ENCODE peak calls at places on chromosome 2, in eight cellular contexts. S, M, N, L, Z, T, P and R are unnamed samples. For H3K4me1, the result is how much of the 10 kb centered on the place peaks cover.

GRCh38 chr2:118061135-118061955 is 26.9 kb upstream of the INSIG2 start:
- DNase-seq in S (no peak), M (no peak), N (peak), L (no peak), Z (peak), T (no peak), P (no peak), R (no peak)

GRCh38 chr2:131543385-131543891 is 15.8 kb downstream of the CCDC74A start:
- DNase-seq in S (peak), M (no peak), N (no peak), L (no peak), Z (no peak), T (no peak), P (peak), R (no peak)

GRCh38 chr2:10659898-10660568 is 29.7 kb downstream of the NOL10 start:
- DNase-seq in S (peak), M (peak), N (peak), L (peak), Z (peak), T (no peak), P (no peak), R (peak)

GRCh38 chr2:16125614-16126125 is 185.3 kb downstream of the MYCN start:
- DNase-seq in S (no peak), M (peak), N (no peak), L (peak), Z (no peak), T (no peak), P (peak), R (no peak)

GRCh38 chr2:222714361-222715256 is 43.2 kb downstream of the MOGAT1 start:
- DNase-seq in S (no peak), M (no peak), N (no peak), L (no peak), Z (no peak), T (no peak), P (no peak), R (peak)

GRCh38 chr2:75064691-75065396 is 106.4 kb downstream of the POLE4 start:
- DNase-seq in S (peak), M (peak), N (peak), L (peak), Z (peak), T (no peak), P (peak), R (peak)

GRCh38 chr2:229160180-229160579 is 110.9 kb downstream of the PID1 start:
- DNase-seq in S (no peak), M (peak), N (no peak), L (no peak), Z (no peak), T (no peak), P (no peak), R (peak)

GRCh38 chr2:26017464-26018183 is 16.3 kb upstream of the RAB10 start:
- DNase-seq in S (no peak), M (no peak), N (no peak), L (no peak), Z (no peak), T (no peak), P (no peak), R (no peak)

GRCh38 chr2:157359628-157360027 is 34.0 kb upstream of the ERMN start:
- DNase-seq in S (no peak), M (no peak), N (no peak), L (no peak), Z (no peak), T (no peak), P (no peak), R (no peak)

GRCh38 chr2:147045113-147045512 is 799.7 kb upstream of the ACVR2A start:
- DNase-seq in S (peak), M (peak), N (peak), L (peak), Z (no peak), T (no peak), P (no peak), R (peak)

GRCh38 chr2:152762202-152762601 is 43.8 kb downstream of the ARL6IP6 start:
- DNase-seq in S (no peak), M (no peak), N (peak), L (no peak), Z (no peak), T (no peak), P (no peak), R (no peak)

GRCh38 chr2:47169784-47170183 is 14.7 kb upstream of the STPG4 start:
- DNase-seq in S (no peak), M (no peak), N (no peak), L (no peak), Z (no peak), T (no peak), P (no peak), R (no peak)

GRCh38 chr2:98917031-98917459 is 19.0 kb downstream of the CRACDL start:
- DNase-seq in S (no peak), M (no peak), N (peak), L (no peak), Z (peak), T (no peak), P (no peak), R (no peak)

GRCh38 chr2:105144128-105144940 is 97.2 kb upstream of the GPR45 start:
- DNase-seq in S (no peak), M (no peak), N (no peak), L (no peak), Z (no peak), T (no peak), P (peak), R (no peak)
- H3K4me3 ChIP-seq in S (no peak), M (peak), N (peak), L (peak), Z (peak), T (peak), P (peak), R (no peak)

DNA sequence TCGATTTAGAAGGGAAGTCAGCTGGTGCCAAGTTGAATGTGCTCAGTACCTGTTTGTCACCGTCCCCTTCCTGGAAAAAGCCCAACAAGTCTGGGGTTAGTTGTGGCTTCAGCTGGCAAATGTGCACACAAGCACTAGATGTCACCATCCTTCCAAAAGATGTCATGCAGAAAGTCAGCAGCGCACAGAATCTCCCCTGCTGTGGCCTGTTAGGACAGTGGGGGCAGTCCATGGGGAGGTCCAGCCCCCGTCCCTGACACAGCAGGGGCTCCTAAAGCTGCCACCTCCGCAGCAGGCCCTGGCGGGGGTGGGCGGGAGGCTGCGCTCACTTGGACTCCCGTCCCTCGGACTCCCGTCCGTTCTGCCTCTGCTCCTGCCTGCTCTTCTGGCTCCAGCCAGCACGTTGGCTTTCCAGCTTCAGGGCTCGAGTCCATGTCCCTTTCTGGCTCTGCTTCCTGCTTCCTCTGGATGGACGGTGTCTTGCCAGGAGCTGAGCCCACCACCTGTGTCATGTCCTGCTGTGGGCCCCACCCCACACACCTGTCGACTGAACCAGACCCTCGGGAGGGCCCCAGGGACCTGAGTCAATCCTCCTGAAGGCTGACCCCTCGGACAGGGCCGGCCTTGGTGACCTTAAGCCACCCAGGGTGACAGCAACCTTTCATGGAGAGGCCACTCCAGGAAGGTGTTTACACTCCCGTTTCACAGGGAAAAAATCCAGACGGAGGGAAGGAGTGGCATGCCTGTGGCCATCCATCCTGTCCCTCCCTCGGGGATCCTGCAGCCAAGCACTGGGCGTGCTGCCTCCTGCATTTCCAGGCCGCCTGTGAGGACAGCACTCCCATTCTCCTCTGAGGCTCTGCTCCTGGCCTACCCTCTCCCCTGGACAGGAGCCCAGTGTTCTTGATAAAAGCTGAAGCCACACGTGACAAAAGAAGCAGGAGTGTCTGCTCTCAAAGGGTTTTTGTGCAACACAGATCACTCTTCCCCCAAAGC is 8.5 kb downstream of the RAB17 start:
- DNase-seq in S (no peak), M (peak), N (peak), L (no peak), Z (no peak), T (no peak), P (peak), R (peak)
- TF ChIP-seq POLR2A in S (no peak), M (no peak), N (no peak), L (no peak), Z (no peak), T (no peak), P (no peak), R (no peak)

DNA sequence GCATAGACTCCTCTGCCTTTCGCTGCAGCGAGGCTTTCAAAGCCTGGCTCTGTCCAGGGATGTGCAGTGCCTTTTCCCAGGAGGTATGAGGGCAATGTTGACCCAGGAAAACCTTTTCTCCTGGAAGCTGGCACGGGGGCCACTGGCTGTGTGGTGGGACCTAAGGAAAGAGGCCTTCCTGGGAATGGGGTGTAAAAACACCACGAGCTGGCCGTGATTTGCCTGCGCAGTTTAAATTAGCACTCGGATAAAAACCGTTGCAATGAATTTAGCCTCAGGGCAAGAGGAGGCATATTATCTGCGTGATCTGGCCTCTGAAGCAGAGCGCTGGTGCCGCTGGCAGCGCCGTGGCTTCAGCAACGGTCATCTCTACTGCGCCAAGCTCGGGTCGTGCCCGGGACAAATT is 3.0 kb downstream of the OSR1 start:
- DNase-seq in S (no peak), M (no peak), N (peak), L (no peak), Z (no peak), T (no peak), P (peak), R (no peak)
- H3K4me1 ChIP-seq in S (under half), M (under half), N (under half), L (under half), Z (under half), T (under half), P (under half), R (under half)

GRCh38 chr2:240369725-240370585 is 65.5 kb upstream of the GPC1 start:
- DNase-seq in S (no peak), M (peak), N (peak), L (no peak), Z (peak), T (no peak), P (peak), R (peak)

GRCh38 chr2:240366901-240367300 is 68.6 kb upstream of the GPC1 start:
- DNase-seq in S (no peak), M (no peak), N (no peak), L (no peak), Z (no peak), T (no peak), P (no peak), R (no peak)

GRCh38 chr2:240371461-240372000 is 63.9 kb upstream of the GPC1 start:
- DNase-seq in S (no peak), M (no peak), N (no peak), L (no peak), Z (no peak), T (no peak), P (peak), R (no peak)

GRCh38 chr2:240367721-240368120 is 67.7 kb upstream of the GPC1 start:
- DNase-seq in S (no peak), M (no peak), N (no peak), L (no peak), Z (no peak), T (no peak), P (peak), R (no peak)

DNA sequence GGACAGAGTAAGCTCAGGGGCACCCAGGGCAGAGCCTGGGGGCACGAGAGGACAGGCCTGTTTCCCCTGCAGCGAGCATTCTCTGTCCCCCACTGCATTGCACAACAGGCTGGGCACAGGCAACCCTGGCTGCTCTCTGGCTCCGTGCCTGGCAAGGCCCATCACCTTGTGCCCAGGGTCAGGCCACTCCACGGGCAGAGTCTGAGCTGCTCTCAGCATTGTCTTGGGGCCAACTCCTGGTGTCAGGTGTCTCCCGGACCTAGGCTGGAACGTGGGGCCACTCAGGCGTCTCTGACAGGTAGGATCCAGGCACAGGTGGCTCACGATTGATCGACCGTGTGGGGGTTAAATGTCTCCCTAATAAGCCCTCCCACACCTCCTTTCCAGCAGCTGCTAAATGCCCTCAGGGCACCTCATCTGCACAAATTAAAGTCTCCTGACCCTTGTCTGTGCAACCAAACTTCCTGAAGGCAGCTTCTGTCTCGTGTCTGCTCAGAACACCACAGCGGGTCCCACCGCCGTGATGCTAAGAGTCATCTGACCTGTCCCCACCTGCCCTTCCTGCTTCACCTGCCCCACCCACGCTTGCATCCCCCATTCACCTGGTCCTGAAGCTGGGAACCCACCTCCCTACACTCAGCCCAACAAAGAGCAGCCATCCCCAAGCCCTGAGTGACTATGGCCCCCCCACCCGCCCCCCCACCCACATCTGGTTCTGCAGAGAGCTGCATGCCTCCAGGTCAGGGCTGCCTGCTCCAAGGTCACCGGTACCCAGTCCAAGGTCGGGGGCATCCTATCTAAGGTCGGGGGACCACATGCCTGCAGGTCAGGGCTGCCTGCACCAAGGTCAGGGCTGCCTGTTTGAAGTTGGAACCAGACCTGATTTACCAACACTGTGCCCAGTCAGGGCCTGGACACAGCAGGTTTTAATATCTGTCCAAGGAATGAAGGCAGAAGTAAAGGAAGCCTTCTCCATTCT is 66.4 kb upstream of the GPC1 start:
- DNase-seq in S (no peak), M (no peak), N (no peak), L (no peak), Z (no peak), T (no peak), P (peak), R (peak)
- H3K4me3 ChIP-seq in S (no peak), M (no peak), N (no peak), L (no peak), Z (no peak), T (no peak), P (no peak), R (no peak)